ENCODE peak calls at places on chromosome 13, in eight cellular contexts. D is trophoblast cell, J is HS-27A, E is A673, C is T-helper 17 cell, Y is nephron progenitor cell, A is hypothalamus, Z is AML-193. H is an unnamed sample.
A peak's percentile ranks its signal among the peaks of the same experiment; 100 is the strongest.

GRCh38 chr13:73250061-73250460 is 191.3 kb downstream of the KLF5 start:
- DNase-seq in D (peak; percentile 51), J (no peak), E (no peak), C (no peak), Y (no peak), A (no peak), Z (no peak), H (no peak)

GRCh38 chr13:58119351-58119750 is 487.8 kb downstream of the PCDH17 start:
- DNase-seq in D (no peak), J (no peak), E (no peak), C (no peak), Y (no peak), A (no peak), Z (no peak), H (no peak)

GRCh38 chr13:35699805-35700204 is 223.3 kb upstream of the MAB21L1 start:
- DNase-seq in D (no peak), J (no peak), E (no peak), C (no peak), Y (no peak), A (no peak), Z (no peak), H (no peak)

GRCh38 chr13:23427342-23428182 is 5.9 kb downstream of the SACS start:
- DNase-seq in D (no peak), J (peak; percentile 67), E (no peak), C (no peak), Y (no peak), A (no peak), Z (no peak), H (no peak)

GRCh38 chr13:73924607-73925006 is 209.6 kb downstream of the KLF12 start:
- DNase-seq in D (no peak), J (no peak), E (no peak), C (no peak), Y (no peak), A (no peak), Z (no peak), H (no peak)

GRCh38 chr13:93230466-93230865 is 3.9 kb downstream of the GPC6 start:
- DNase-seq in D (no peak), J (no peak), E (no peak), C (no peak), Y (no peak), A (no peak), Z (no peak), H (no peak)

GRCh38 chr13:107133950-107134349 is 566.0 kb upstream of the ARGLU1 start:
- DNase-seq in D (no peak), J (no peak), E (no peak), C (no peak), Y (no peak), A (no peak), Z (no peak), H (no peak)

GRCh38 chr13:112218416-112218815 is 151.5 kb downstream of the SOX1 start:
- DNase-seq in D (no peak), J (no peak), E (no peak), C (no peak), Y (no peak), A (no peak), Z (no peak), H (no peak)

GRCh38 chr13:101623469-101624209 is 171.2 kb downstream of the ITGBL1 start:
- DNase-seq in D (no peak), J (no peak), E (peak; percentile 4), C (no peak), Y (no peak), A (no peak), Z (no peak), H (no peak)

GRCh38 chr13:110057052-110057451 is 249.9 kb downstream of the COL4A1 start:
- DNase-seq in D (no peak), J (no peak), E (no peak), C (no peak), Y (no peak), A (no peak), Z (no peak), H (no peak)

GRCh38 chr13:72737033-72737432 is 9.3 kb downstream of the BORA start:
- DNase-seq in D (no peak), J (no peak), E (no peak), C (no peak), Y (no peak), A (no peak), Z (no peak), H (no peak)

GRCh38 chr13:43848250-43848649 is 31.3 kb downstream of the CCDC122 start:
- DNase-seq in D (no peak), J (no peak), E (no peak), C (no peak), Y (no peak), A (no peak), Z (no peak), H (no peak)

GRCh38 chr13:45104294-45104693 is 16.0 kb upstream of the GTF2F2 start:
- DNase-seq in D (no peak), J (no peak), E (no peak), C (no peak), Y (no peak), A (no peak), Z (no peak), H (no peak)

GRCh38 chr13:70905035-70905434 is 796.8 kb upstream of the KLHL1 start:
- DNase-seq in D (no peak), J (no peak), E (no peak), C (no peak), Y (no peak), A (no peak), Z (peak; percentile 47), H (peak; percentile 16)

GRCh38 chr13:107277911-107278310 is 710.0 kb upstream of the ARGLU1 start:
- DNase-seq in D (no peak), J (no peak), E (no peak), C (no peak), Y (no peak), A (no peak), Z (no peak), H (no peak)

GRCh38 chr13:114124921-114125320 is 7.5 kb downstream of the RASA3 start:
- DNase-seq in D (no peak), J (no peak), E (peak; percentile 42), C (peak; percentile 35), Y (no peak), A (no peak), Z (no peak), H (peak; percentile 94)

GRCh38 chr13:40026174-40026585 is 370.7 kb downstream of the COG6 start:
- DNase-seq in D (no peak), J (no peak), E (no peak), C (no peak), Y (no peak), A (no peak), Z (no peak), H (no peak)

GRCh38 chr13:74647991-74648390 is 513.8 kb upstream of the KLF12 start:
- DNase-seq in D (no peak), J (no peak), E (no peak), C (no peak), Y (no peak), A (no peak), Z (no peak), H (no peak)

GRCh38 chr13:28406728-28407266 is 88.1 kb downstream of the FLT1 start:
- DNase-seq in D (no peak), J (no peak), E (no peak), C (no peak), Y (no peak), A (no peak), Z (no peak), H (no peak)

GRCh38 chr13:48626077-48626449 is 27.7 kb upstream of the CYSLTR2 start:
- DNase-seq in D (peak; percentile 62), J (no peak), E (no peak), C (no peak), Y (no peak), A (no peak), Z (peak; percentile 52), H (no peak)

GRCh38 chr13:23660249-23660648 is 90.0 kb downstream of the TNFRSF19 start:
- DNase-seq in D (no peak), J (no peak), E (no peak), C (no peak), Y (no peak), A (no peak), Z (no peak), H (no peak)

GRCh38 chr13:102128216-102128800 is 273.5 kb downstream of the FGF14 start:
- DNase-seq in D (no peak), J (no peak), E (peak; percentile 91), C (no peak), Y (no peak), A (no peak), Z (no peak), H (no peak)

GRCh38 chr13:112058941-112059340 is 8.0 kb upstream of the SOX1 start:
- DNase-seq in D (no peak), J (no peak), E (no peak), C (no peak), Y (no peak), A (no peak), Z (no peak), H (no peak)

GRCh38 chr13:49464621-49465325 is 20.7 kb downstream of the SETDB2 start:
- DNase-seq in D (no peak), J (no peak), E (no peak), C (no peak), Y (no peak), A (no peak), Z (no peak), H (no peak)

GRCh38 chr13:37138169-37138568 is 32.7 kb upstream of the CSNK1A1L start:
- DNase-seq in D (peak; percentile 68), J (no peak), E (peak; percentile 61), C (no peak), Y (peak; percentile 2), A (no peak), Z (no peak), H (peak; percentile 49)

GRCh38 chr13:31234729-31235128 is 35.0 kb downstream of the B3GLCT start:
- DNase-seq in D (no peak), J (no peak), E (peak; percentile 11), C (no peak), Y (no peak), A (no peak), Z (no peak), H (peak; percentile 48)

H was measured in NCI-H82.